ENCODE peak calls at places on chromosomes 3 and 15, in eight cellular contexts. J, N, S, Z, G, K, A and P are unnamed samples.

GRCh38 chr15:25478313-25478712 is 39.5 kb upstream of the UBE3A start:
- DNase-seq in Z (no peak), A (no peak), G (no peak), J (no peak), N (no peak), K (no peak), S (no peak), P (no peak)

GRCh38 chr3:141530133-141530768 is 43.4 kb downstream of the RASA2 start:
- DNase-seq in G (peak; percentile 79), Z (no peak), S (peak; percentile 8), N (no peak), K (peak; percentile 64), A (no peak), J (no peak), P (peak; percentile 38)

GRCh38 chr15:92565351-92566125 is 90.0 kb downstream of the FAM174B start:
- DNase-seq in A (no peak), G (no peak), Z (no peak), S (no peak), K (no peak), J (no peak), N (no peak), P (no peak)

GRCh38 chr3:41485484-41485883 is 286.2 kb downstream of the CTNNB1 start:
- DNase-seq in N (no peak), K (no peak), S (no peak), Z (no peak), A (no peak), J (no peak), G (no peak), P (no peak)

GRCh38 chr15:63338170-63338569 is 43.5 kb downstream of the CA12 start:
- DNase-seq in S (no peak), K (no peak), Z (peak; percentile 14), G (peak; percentile 14), J (no peak), A (no peak), N (no peak), P (no peak)

GRCh38 chr15:39444729-39445470 is 136.0 kb upstream of the THBS1 start:
- DNase-seq in A (no peak), Z (no peak), S (no peak), J (no peak), K (no peak), G (peak; percentile 54), N (no peak), P (no peak)

GRCh38 chr3:100496711-100497261 is 4.4 kb downstream of the TMEM45A start:
- DNase-seq in N (no peak), A (no peak), S (no peak), J (no peak), K (no peak), Z (no peak), G (peak; percentile 69), P (no peak)

GRCh38 chr15:25173241-25174028 is 218.6 kb downstream of the SNRPN start:
- DNase-seq in S (no peak), Z (no peak), G (no peak), J (no peak), N (no peak), K (no peak), A (no peak), P (no peak)

GRCh38 chr3:148466143-148466542 is 231.6 kb upstream of the AGTR1 start:
- DNase-seq in G (peak; percentile 3), K (no peak), Z (no peak), N (no peak), S (no peak), J (no peak), A (no peak), P (no peak)

GRCh38 chr3:191882289-191882688 is 421.3 kb downstream of the PYDC2 start:
- DNase-seq in N (no peak), J (no peak), G (peak; percentile 0), S (no peak), K (no peak), Z (no peak), A (peak; percentile 7), P (no peak)

GRCh38 chr3:192727032-192727847 is at the start of gene FGF12:
- DNase-seq in K (no peak), J (no peak), G (peak; percentile 30), S (no peak), Z (peak; percentile 3), N (peak; percentile 95), A (peak; percentile 80), P (no peak)

GRCh38 chr3:27752926-27753325 is 30.8 kb upstream of the EOMES start:
- DNase-seq in Z (no peak), A (no peak), N (no peak), S (peak; percentile 16), K (no peak), G (no peak), J (no peak), P (no peak)

GRCh38 chr3:156321934-156322333 is 201.6 kb downstream of the KCNAB1 start:
- DNase-seq in K (no peak), A (no peak), G (no peak), S (no peak), N (no peak), Z (no peak), J (no peak), P (no peak)